ENCODE peak calls at places on chromosomes 13 and 19, in eight cellular contexts. One of them, this sample, is unnamed.

GRCh38 chr13:72760189-72760588 is 21.5 kb downstream of the DIS3 start:
- DNase-seq in GM12865: no peak
- DNase-seq in HFFc6: no peak
- DNase-seq in left lung: no peak
- DNase-seq in PC-3: no peak
- DNase-seq in hepatocyte: no peak
- DNase-seq in activated B cell treated with CpG ODN at 0.5 μM for 24 hours: no peak
- DNase-seq in body of pancreas: no peak
- DNase-seq in this sample: no peak

GRCh38 chr19:1304197-1304924 is 18.7 kb downstream of the EFNA2 start:
- DNase-seq in HFFc6: no peak
- DNase-seq in PC-3: no peak
- DNase-seq in hepatocyte: peak
- DNase-seq in activated B cell treated with CpG ODN at 0.5 μM for 24 hours: no peak
- DNase-seq in GM12865: no peak
- DNase-seq in body of pancreas: no peak
- DNase-seq in left lung: no peak
- DNase-seq in this sample: no peak

GRCh38 chr13:101648766-101649489 is 196.5 kb downstream of the ITGBL1 start:
- DNase-seq in GM12865: no peak
- DNase-seq in PC-3: no peak
- DNase-seq in left lung: no peak
- DNase-seq in hepatocyte: no peak
- DNase-seq in HFFc6: no peak
- DNase-seq in body of pancreas: no peak
- DNase-seq in activated B cell treated with CpG ODN at 0.5 μM for 24 hours: no peak
- DNase-seq in this sample: no peak

GRCh38 chr13:42985312-42986175 is 6.5 kb downstream of the EPSTI1 start:
- DNase-seq in GM12865: peak
- DNase-seq in HFFc6: no peak
- DNase-seq in left lung: no peak
- DNase-seq in activated B cell treated with CpG ODN at 0.5 μM for 24 hours: no peak
- DNase-seq in body of pancreas: no peak
- DNase-seq in PC-3: no peak
- DNase-seq in hepatocyte: peak
- DNase-seq in this sample: no peak

GRCh38 chr13:53052675-53053074 is 24.1 kb downstream of the OLFM4 start:
- DNase-seq in left lung: no peak
- DNase-seq in hepatocyte: no peak
- DNase-seq in activated B cell treated with CpG ODN at 0.5 μM for 24 hours: no peak
- DNase-seq in HFFc6: no peak
- DNase-seq in PC-3: no peak
- DNase-seq in body of pancreas: peak
- DNase-seq in GM12865: no peak
- DNase-seq in this sample: no peak

GRCh38 chr13:94233401-94233800 is 246.1 kb downstream of the DCT start:
- DNase-seq in hepatocyte: peak
- DNase-seq in HFFc6: peak
- DNase-seq in left lung: no peak
- DNase-seq in body of pancreas: no peak
- DNase-seq in PC-3: peak
- DNase-seq in GM12865: no peak
- DNase-seq in activated B cell treated with CpG ODN at 0.5 μM for 24 hours: no peak
- DNase-seq in this sample: no peak

GRCh38 chr19:43675906-43676305 is 5.9 kb upstream of the PLAUR start:
- DNase-seq in hepatocyte: no peak
- DNase-seq in body of pancreas: no peak
- DNase-seq in GM12865: no peak
- DNase-seq in activated B cell treated with CpG ODN at 0.5 μM for 24 hours: no peak
- DNase-seq in HFFc6: no peak
- DNase-seq in left lung: no peak
- DNase-seq in PC-3: no peak
- DNase-seq in this sample: no peak

GRCh38 chr13:53201454-53202225 is 173.0 kb downstream of the OLFM4 start:
- DNase-seq in left lung: no peak
- DNase-seq in activated B cell treated with CpG ODN at 0.5 μM for 24 hours: no peak
- DNase-seq in body of pancreas: peak
- DNase-seq in PC-3: no peak
- DNase-seq in HFFc6: no peak
- DNase-seq in hepatocyte: peak
- DNase-seq in GM12865: no peak
- DNase-seq in this sample: peak

GRCh38 chr19:45250832-45251451 is at the start of gene MARK4:
- DNase-seq in HFFc6: peak
- DNase-seq in left lung: peak
- DNase-seq in GM12865: peak
- DNase-seq in activated B cell treated with CpG ODN at 0.5 μM for 24 hours: peak
- DNase-seq in hepatocyte: peak
- DNase-seq in body of pancreas: peak
- DNase-seq in PC-3: peak
- DNase-seq in this sample: no peak

GRCh38 chr13:102028198-102028597 is 373.6 kb downstream of the FGF14 start:
- DNase-seq in HFFc6: no peak
- DNase-seq in PC-3: no peak
- DNase-seq in left lung: no peak
- DNase-seq in body of pancreas: no peak
- DNase-seq in hepatocyte: no peak
- DNase-seq in activated B cell treated with CpG ODN at 0.5 μM for 24 hours: no peak
- DNase-seq in GM12865: no peak
- DNase-seq in this sample: no peak

GRCh38 chr13:34085199-34085598 is 267.2 kb downstream of the RFC3 start:
- DNase-seq in left lung: no peak
- DNase-seq in activated B cell treated with CpG ODN at 0.5 μM for 24 hours: no peak
- DNase-seq in body of pancreas: no peak
- DNase-seq in hepatocyte: no peak
- DNase-seq in HFFc6: no peak
- DNase-seq in GM12865: no peak
- DNase-seq in PC-3: no peak
- DNase-seq in this sample: no peak

GRCh38 chr13:40619479-40619814 is 47.0 kb downstream of the FOXO1 start:
- DNase-seq in PC-3: no peak
- DNase-seq in activated B cell treated with CpG ODN at 0.5 μM for 24 hours: no peak
- DNase-seq in hepatocyte: no peak
- DNase-seq in left lung: no peak
- DNase-seq in HFFc6: no peak
- DNase-seq in body of pancreas: no peak
- DNase-seq in GM12865: no peak
- DNase-seq in this sample: no peak

GRCh38 chr19:50328257-50329145 is 676 bp downstream of the KCNC3 start:
- DNase-seq in body of pancreas: peak
- DNase-seq in GM12865: peak
- DNase-seq in activated B cell treated with CpG ODN at 0.5 μM for 24 hours: peak
- DNase-seq in hepatocyte: peak
- DNase-seq in left lung: peak
- DNase-seq in PC-3: peak
- DNase-seq in HFFc6: no peak
- DNase-seq in this sample: no peak

GRCh38 chr19:45927565-45928261 is 13.1 kb upstream of the NANOS2 start:
- DNase-seq in activated B cell treated with CpG ODN at 0.5 μM for 24 hours: peak
- DNase-seq in hepatocyte: peak
- DNase-seq in body of pancreas: peak
- DNase-seq in left lung: peak
- DNase-seq in GM12865: peak
- DNase-seq in PC-3: peak
- DNase-seq in HFFc6: peak
- DNase-seq in this sample: no peak

GRCh38 chr19:30106417-30107095 is 164.5 kb downstream of the URI1 start:
- DNase-seq in hepatocyte: no peak
- DNase-seq in activated B cell treated with CpG ODN at 0.5 μM for 24 hours: no peak
- DNase-seq in PC-3: no peak
- DNase-seq in left lung: no peak
- DNase-seq in HFFc6: no peak
- DNase-seq in GM12865: no peak
- DNase-seq in body of pancreas: no peak
- DNase-seq in this sample: no peak

GRCh38 chr19:30107351-30107750 is 165.3 kb downstream of the URI1 start:
- DNase-seq in HFFc6: no peak
- DNase-seq in hepatocyte: no peak
- DNase-seq in body of pancreas: no peak
- DNase-seq in PC-3: no peak
- DNase-seq in activated B cell treated with CpG ODN at 0.5 μM for 24 hours: no peak
- DNase-seq in GM12865: no peak
- DNase-seq in left lung: no peak
- DNase-seq in this sample: no peak

GRCh38 chr19:30103981-30104380 is 161.9 kb downstream of the URI1 start:
- DNase-seq in PC-3: no peak
- DNase-seq in left lung: no peak
- DNase-seq in hepatocyte: no peak
- DNase-seq in GM12865: no peak
- DNase-seq in HFFc6: no peak
- DNase-seq in body of pancreas: no peak
- DNase-seq in activated B cell treated with CpG ODN at 0.5 μM for 24 hours: no peak
- DNase-seq in this sample: no peak

GRCh38 chr19:30105723-30106122 is 163.7 kb downstream of the URI1 start:
- DNase-seq in PC-3: no peak
- DNase-seq in hepatocyte: no peak
- DNase-seq in left lung: no peak
- DNase-seq in activated B cell treated with CpG ODN at 0.5 μM for 24 hours: no peak
- DNase-seq in HFFc6: no peak
- DNase-seq in body of pancreas: no peak
- DNase-seq in GM12865: peak
- DNase-seq in this sample: no peak

DNA sequence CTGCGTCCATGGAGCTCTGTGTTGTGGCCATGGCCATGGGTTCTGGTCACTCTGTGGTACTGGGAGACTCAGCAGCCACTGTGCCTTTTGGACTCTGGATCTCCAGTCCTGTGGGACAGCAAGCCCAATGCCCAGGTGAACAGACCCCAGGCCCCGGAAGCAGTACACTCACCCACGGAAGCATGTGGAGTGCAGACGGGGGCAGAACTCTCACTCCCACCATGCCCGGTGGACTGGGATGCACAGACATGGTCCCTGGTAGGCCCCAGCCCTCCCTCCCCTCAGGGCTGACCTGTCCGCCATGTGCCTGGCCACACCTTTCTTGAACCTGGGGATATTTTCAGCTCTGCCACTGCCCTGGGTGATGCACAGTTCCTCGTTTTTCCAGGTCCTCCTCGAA is 163.3 kb downstream of the URI1 start:
- DNase-seq in activated B cell treated with CpG ODN at 0.5 μM for 24 hours: no peak
- DNase-seq in HFFc6: no peak
- DNase-seq in body of pancreas: no peak
- DNase-seq in GM12865: no peak
- DNase-seq in PC-3: no peak
- DNase-seq in hepatocyte: no peak
- DNase-seq in left lung: no peak
- DNase-seq in this sample: no peak
- TF ChIP-seq CTCF in activated B cell treated with CpG ODN at 0.5 μM for 24 hours: no peak
- TF ChIP-seq CTCF in HFFc6: no peak
- TF ChIP-seq CTCF in body of pancreas: no peak
- TF ChIP-seq CTCF in GM12865: no peak
- TF ChIP-seq CTCF in PC-3: no peak
- TF ChIP-seq CTCF in hepatocyte: no peak
- TF ChIP-seq CTCF in left lung: no peak
- TF ChIP-seq CTCF in this sample: no peak

GRCh38 chr19:16088985-16089846 is 12.9 kb downstream of the TPM4 start:
- DNase-seq in PC-3: no peak
- DNase-seq in left lung: no peak
- DNase-seq in hepatocyte: no peak
- DNase-seq in activated B cell treated with CpG ODN at 0.5 μM for 24 hours: no peak
- DNase-seq in GM12865: no peak
- DNase-seq in body of pancreas: no peak
- DNase-seq in HFFc6: no peak
- DNase-seq in this sample: no peak
- TF ChIP-seq CTCF in PC-3: no peak
- TF ChIP-seq CTCF in left lung: no peak
- TF ChIP-seq CTCF in hepatocyte: no peak
- TF ChIP-seq CTCF in activated B cell treated with CpG ODN at 0.5 μM for 24 hours: no peak
- TF ChIP-seq CTCF in GM12865: no peak
- TF ChIP-seq CTCF in body of pancreas: no peak
- TF ChIP-seq CTCF in HFFc6: no peak
- TF ChIP-seq CTCF in this sample: no peak

DNA sequence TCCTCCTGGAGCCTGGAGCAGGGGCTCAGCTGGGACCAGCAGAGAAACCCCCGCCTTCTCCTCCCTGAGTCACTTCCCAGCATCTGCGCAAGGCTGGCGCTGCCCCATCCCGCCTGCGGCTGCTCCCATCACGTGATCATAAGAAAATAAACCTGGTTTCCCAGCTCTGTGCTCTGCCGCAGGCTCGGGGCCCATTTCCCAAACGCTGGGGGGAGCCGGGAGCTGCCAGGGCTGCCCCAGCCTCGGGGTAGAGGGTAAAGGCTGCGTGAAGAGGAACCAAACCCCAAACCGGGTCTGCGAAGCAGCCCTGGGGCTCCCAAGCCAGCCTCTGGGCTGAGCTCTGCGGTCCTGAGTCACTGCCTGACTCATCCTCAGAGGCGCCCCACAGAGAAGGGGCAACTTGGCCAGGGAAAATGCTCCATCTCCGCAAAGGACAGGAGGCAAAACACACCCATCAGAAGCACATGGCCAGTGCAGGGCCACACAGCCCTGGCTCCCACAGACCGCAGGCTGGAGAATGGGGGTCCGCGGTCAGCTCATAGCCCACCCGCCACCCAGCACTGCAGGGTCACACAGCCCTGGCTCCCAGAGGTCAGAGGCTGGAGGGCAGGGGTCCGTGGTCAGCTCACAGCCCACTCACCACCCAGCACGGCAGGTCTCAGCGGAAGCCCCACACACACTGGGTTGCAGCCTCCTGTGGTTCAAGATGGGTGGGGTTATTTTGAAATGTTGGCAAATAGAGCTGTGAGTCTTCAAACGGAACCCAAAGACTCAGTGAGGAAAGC is 67.1 kb downstream of the RASA3 start:
- DNase-seq in GM12865: peak
- DNase-seq in body of pancreas: peak
- DNase-seq in hepatocyte: peak
- DNase-seq in PC-3: peak
- DNase-seq in activated B cell treated with CpG ODN at 0.5 μM for 24 hours: peak
- DNase-seq in HFFc6: peak
- DNase-seq in left lung: peak
- DNase-seq in this sample: peak
- TF ChIP-seq CTCF in GM12865: no peak
- TF ChIP-seq CTCF in body of pancreas: no peak
- TF ChIP-seq CTCF in hepatocyte: no peak
- TF ChIP-seq CTCF in PC-3: no peak
- TF ChIP-seq CTCF in activated B cell treated with CpG ODN at 0.5 μM for 24 hours: no peak
- TF ChIP-seq CTCF in HFFc6: peak
- TF ChIP-seq CTCF in left lung: no peak
- TF ChIP-seq CTCF in this sample: peak

DNA sequence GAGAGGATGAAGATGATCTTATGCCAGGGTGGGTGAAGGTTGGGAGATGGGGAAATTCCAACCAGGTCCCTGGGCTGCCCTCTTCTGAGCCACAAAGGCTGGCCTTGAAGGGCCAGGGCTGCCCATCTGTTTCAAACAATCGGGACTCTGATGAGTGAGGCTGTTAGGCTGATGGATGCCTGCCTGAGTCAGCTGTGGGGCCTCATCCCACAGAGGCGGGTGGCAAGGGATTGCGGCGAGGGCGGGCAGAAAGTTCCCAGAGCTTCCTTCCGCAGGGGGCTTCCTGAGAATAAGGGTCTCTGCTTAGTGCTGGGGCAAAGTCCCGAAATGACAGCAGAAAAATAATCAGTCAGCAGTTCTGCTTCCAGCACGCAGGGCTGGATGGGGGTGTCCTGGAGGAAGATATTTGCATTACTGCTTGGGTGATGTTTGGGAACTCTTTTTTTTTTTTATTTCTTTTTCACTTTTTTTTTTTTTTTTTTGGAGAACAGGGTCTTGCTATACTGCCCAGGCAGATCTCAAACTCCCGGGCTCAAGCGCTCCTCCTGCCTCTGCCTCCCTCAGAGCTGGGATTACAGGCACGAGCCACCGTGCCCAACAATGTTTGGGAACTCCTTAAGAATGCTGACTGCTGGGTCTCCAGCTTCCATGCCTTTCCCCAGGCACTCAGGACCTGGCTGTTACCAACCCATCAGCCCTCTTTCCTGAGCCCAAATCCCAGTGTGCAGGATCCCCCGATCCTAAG is 14.1 kb downstream of the SH3GL1 start:
- DNase-seq in HFFc6: no peak
- DNase-seq in PC-3: no peak
- DNase-seq in activated B cell treated with CpG ODN at 0.5 μM for 24 hours: no peak
- DNase-seq in hepatocyte: no peak
- DNase-seq in body of pancreas: no peak
- DNase-seq in left lung: no peak
- DNase-seq in GM12865: no peak
- DNase-seq in this sample: no peak
- TF ChIP-seq CTCF in HFFc6: peak
- TF ChIP-seq CTCF in PC-3: no peak
- TF ChIP-seq CTCF in activated B cell treated with CpG ODN at 0.5 μM for 24 hours: no peak
- TF ChIP-seq CTCF in hepatocyte: no peak
- TF ChIP-seq CTCF in body of pancreas: no peak
- TF ChIP-seq CTCF in left lung: no peak
- TF ChIP-seq CTCF in GM12865: no peak
- TF ChIP-seq CTCF in this sample: peak